ENCODE peak calls at places on chromosomes 2 and 18, in seven cellular contexts. C is G401, P is activated T-cell treated with anti-CD3 and anti-CD28 coated beads for 24 hours, N is posterior cingulate gyrus, J is NCI-H1092 treated with DMSO at 0.1 percent for 48 hours, Z is renal cortical epithelial cell, W is M059J. G is an unnamed sample.

GRCh38 chr2:33412920-33413319 is 63.5 kb upstream of the RASGRP3 start:
- DNase-seq in P (no peak), J (no peak), W (peak; percentile 70), N (no peak), C (no peak), Z (peak; percentile 45), G (peak; percentile 19)

GRCh38 chr18:79982736-79983135 is 5.6 kb downstream of the TXNL4A start:
- DNase-seq in C (no peak), P (no peak), W (peak; percentile 35), J (no peak), Z (no peak), N (no peak), G (no peak)

GRCh38 chr2:10048501-10049171 is 5.3 kb downstream of the KLF11 start:
- DNase-seq in N (peak; percentile 36), J (peak; percentile 29), Z (peak; percentile 58), P (no peak), W (peak; percentile 48), C (peak; percentile 81), G (peak; percentile 73)

GRCh38 chr2:150165988-150166965 is 321.2 kb downstream of the RND3 start:
- DNase-seq in N (no peak), P (no peak), J (no peak), Z (peak; percentile 74), W (peak; percentile 94), C (no peak), G (peak; percentile 6)

GRCh38 chr2:172038604-172039003 is 38.9 kb downstream of the METAP1D start:
- DNase-seq in J (no peak), P (no peak), N (no peak), Z (peak; percentile 81), W (peak; percentile 97), C (no peak), G (no peak)

GRCh38 chr18:79897940-79898625 is 53.4 kb downstream of the SLC66A2 start:
- DNase-seq in Z (no peak), W (no peak), C (no peak), N (no peak), J (no peak), P (no peak), G (no peak)

GRCh38 chr2:42086500-42086953 is 38.7 kb downstream of the PKDCC start:
- DNase-seq in N (no peak), C (peak; percentile 68), P (no peak), J (peak; percentile 39), Z (peak; percentile 60), W (peak; percentile 67), G (peak; percentile 70)

GRCh38 chr2:99771691-99772333 is 282.0 kb upstream of the REV1 start:
- DNase-seq in Z (no peak), N (peak; percentile 44), J (no peak), P (no peak), W (no peak), C (no peak), G (no peak)

GRCh38 chr18:36950960-36951359 is 122.0 kb downstream of the KIAA1328 start:
- DNase-seq in Z (no peak), J (no peak), C (no peak), P (no peak), N (no peak), W (no peak), G (no peak)

GRCh38 chr2:20150110-20150706 is 74.7 kb downstream of the SDC1 start:
- DNase-seq in W (no peak), Z (no peak), J (no peak), P (no peak), N (no peak), C (no peak), G (no peak)

G was measured in hepatocyte.